ENCODE peak calls at places on chromosomes 1 and 21, in ten cellular contexts. F, A, O, Q, R, M, Y, C, U and D are unnamed samples.

GRCh38 chr1:222670110-222670509 is 42.2 kb downstream of the AIDA start:
- DNase-seq in F (no peak), A (no peak), O (no peak), Q (no peak), R (no peak), M (no peak), Y (no peak), C (no peak), U (no peak), D (no peak)

GRCh38 chr1:202045699-202046098 is 35.3 kb downstream of the ELF3 start:
- DNase-seq in F (no peak), A (no peak), O (no peak), Q (no peak), R (no peak), M (no peak), Y (no peak), C (no peak), U (no peak), D (no peak)

GRCh38 chr1:112461200-112461871 is 47.4 kb upstream of the WNT2B start:
- DNase-seq in F (no peak), A (no peak), O (no peak), Q (no peak), R (no peak), M (no peak), Y (no peak), C (peak), U (no peak), D (no peak)

GRCh38 chr1:25725482-25725881 is 74.5 kb upstream of the SELENON start:
- DNase-seq in F (no peak), A (no peak), O (no peak), Q (no peak), R (no peak), M (no peak), Y (no peak), C (no peak), U (no peak), D (no peak)

GRCh38 chr1:86618358-86618757 is 71.5 kb downstream of the CLCA4 start:
- DNase-seq in F (no peak), A (no peak), O (no peak), Q (no peak), R (no peak), M (no peak), Y (no peak), C (no peak), U (no peak), D (no peak)

GRCh38 chr21:24093032-24093431 is 1514.2 kb downstream of the MRPL39 start:
- DNase-seq in F (no peak), A (no peak), O (no peak), Q (no peak), R (no peak), M (no peak), Y (no peak), C (no peak), U (no peak), D (no peak)

GRCh38 chr1:6162773-6163172 is 17.3 kb downstream of the CHD5 start:
- DNase-seq in F (no peak), A (no peak), O (peak), Q (no peak), R (no peak), M (no peak), Y (no peak), C (no peak), U (no peak), D (no peak)

GRCh38 chr1:184270556-184270955 is 116.3 kb upstream of the C1orf21 start:
- DNase-seq in F (no peak), A (no peak), O (peak), Q (no peak), R (no peak), M (no peak), Y (no peak), C (no peak), U (no peak), D (no peak)